ENCODE peak calls at places on chromosomes 16 and 17, in nine cellular contexts. M, H, X, J, S, D, G, C and Y are unnamed samples. For H3K9me3, the result is how much of the 10 kb centered on the place peaks cover.

GRCh38 chr17:39231091-39231561 is 5.4 kb upstream of the STAC2 start:
- DNase-seq in M (no peak), H (no peak), X (no peak), J (no peak), S (no peak), D (no peak), G (no peak), C (no peak), Y (no peak)

GRCh38 chr16:20611975-20612471 is 35.9 kb upstream of the ACSM2B start:
- DNase-seq in M (no peak), H (no peak), X (no peak), J (no peak), S (no peak), D (no peak), G (no peak), C (no peak), Y (no peak)

GRCh38 chr17:81520021-81520894 is 7.7 kb upstream of the ACTG1 start:
- DNase-seq in M (peak), H (no peak), X (no peak), J (no peak), S (no peak), D (no peak), G (no peak), C (no peak), Y (no peak)

GRCh38 chr17:28193241-28193640 is 125.8 kb upstream of the TMEM97 start:
- DNase-seq in M (no peak), H (no peak), X (no peak), J (no peak), S (no peak), D (no peak), G (no peak), C (no peak), Y (no peak)

GRCh38 chr17:37490022-37490587 is 414 bp downstream of the DUSP14 start:
- DNase-seq in M (peak), H (peak), X (peak), J (peak), S (no peak), D (no peak), G (peak), C (peak), Y (peak)

GRCh38 chr16:21940570-21940969 is 12.6 kb upstream of the UQCRC2 start:
- DNase-seq in M (no peak), H (no peak), X (no peak), J (no peak), S (no peak), D (no peak), G (no peak), C (no peak), Y (no peak)

GRCh38 chr16:13307255-13307654 is 405.9 kb downstream of the SHISA9 start:
- DNase-seq in M (no peak), H (peak), X (peak), J (no peak), S (no peak), D (peak), G (peak), C (no peak), Y (no peak)

GRCh38 chr17:58284613-58285421 is 4.1 kb upstream of the MPO start:
- DNase-seq in M (peak), H (no peak), X (no peak), J (peak), S (no peak), D (peak), G (no peak), C (no peak), Y (no peak)

GRCh38 chr17:58531661-58532554 is 17.5 kb upstream of the MTMR4 start:
- DNase-seq in M (peak), H (peak), X (peak), J (peak), S (peak), D (no peak), G (peak), C (no peak), Y (peak)

GRCh38 chr16:17359778-17360177 is 111.0 kb downstream of the XYLT1 start:
- DNase-seq in M (no peak), H (peak), X (peak), J (no peak), S (no peak), D (no peak), G (no peak), C (no peak), Y (no peak)

GRCh38 chr17:34235389-34236028 is 19.6 kb upstream of the CCL2 start:
- DNase-seq in M (peak), H (peak), X (peak), J (no peak), S (no peak), D (no peak), G (no peak), C (no peak), Y (no peak)

GRCh38 chr16:46763147-46763546 is 15.0 kb upstream of the MYLK3 start:
- DNase-seq in M (no peak), H (no peak), X (peak), J (no peak), S (no peak), D (no peak), G (no peak), C (no peak), Y (no peak)

GRCh38 chr17:14760719-14761425 is 460.0 kb downstream of the HS3ST3B1 start:
- DNase-seq in M (no peak), H (peak), X (no peak), J (no peak), S (no peak), D (no peak), G (no peak), C (peak), Y (no peak)

GRCh38 chr16:76571755-76572154 is 294.6 kb downstream of the CNTNAP4 start:
- DNase-seq in M (no peak), H (no peak), X (no peak), J (no peak), S (no peak), D (no peak), G (no peak), C (no peak), Y (no peak)

GRCh38 chr16:57024894-57025680 is 35.7 kb downstream of the NLRC5 start:
- DNase-seq in M (no peak), H (no peak), X (no peak), J (no peak), S (no peak), D (no peak), G (no peak), C (no peak), Y (no peak)

GRCh38 chr17:6172642-6173330 is 102.6 kb downstream of the WSCD1 start:
- DNase-seq in M (peak), H (no peak), X (no peak), J (no peak), S (no peak), D (no peak), G (no peak), C (no peak), Y (no peak)

GRCh38 chr16:78428193-78428592 is 328.7 kb downstream of the WWOX start:
- DNase-seq in M (no peak), H (no peak), X (no peak), J (no peak), S (peak), D (no peak), G (no peak), C (no peak), Y (no peak)

GRCh38 chr16:50234771-50235556 is 31.4 kb upstream of the ADCY7 start:
- DNase-seq in M (no peak), H (peak), X (peak), J (no peak), S (no peak), D (no peak), G (no peak), C (no peak), Y (no peak)

GRCh38 chr16:77496934-77497333 is 62.1 kb upstream of the ADAMTS18 start:
- DNase-seq in M (no peak), H (peak), X (peak), J (no peak), S (no peak), D (no peak), G (no peak), C (no peak), Y (no peak)

GRCh38 chr17:78723001-78723796 is 58.9 kb downstream of the CYTH1 start:
- DNase-seq in M (peak), H (peak), X (peak), J (peak), S (no peak), D (peak), G (no peak), C (no peak), Y (peak)

GRCh38 chr16:56729736-56730662 is at the start of gene NUP93:
- DNase-seq in M (peak), H (peak), X (peak), J (peak), S (peak), D (no peak), G (peak), C (peak), Y (peak)

GRCh38 chr17:57890857-57891232 is 41.0 kb upstream of the MRPS23 start:
- DNase-seq in M (no peak), H (no peak), X (no peak), J (no peak), S (no peak), D (no peak), G (no peak), C (no peak), Y (no peak)

GRCh38 chr16:8862309-8863130 is 6.3 kb downstream of the CARHSP1 start:
- DNase-seq in M (no peak), H (no peak), X (no peak), J (no peak), S (no peak), D (no peak), G (no peak), C (no peak), Y (no peak)

GRCh38 chr16:4021070-4021779 is 95.0 kb downstream of the ADCY9 start:
- DNase-seq in M (no peak), H (peak), X (no peak), J (no peak), S (no peak), D (no peak), G (peak), C (peak), Y (no peak)

GRCh38 chr16:65725156-65725845 is 603.4 kb upstream of the CDH11 start:
- DNase-seq in M (no peak), H (peak), X (peak), J (no peak), S (no peak), D (no peak), G (no peak), C (no peak), Y (no peak)

GRCh38 chr16:4850211-4850610 is 2.9 kb downstream of the UBN1 start:
- DNase-seq in M (no peak), H (peak), X (peak), J (no peak), S (peak), D (no peak), G (no peak), C (no peak), Y (no peak)

GRCh38 chr16:84357191-84357651 is 11.1 kb upstream of the ATP2C2 start:
- DNase-seq in M (no peak), H (peak), X (peak), J (no peak), S (no peak), D (no peak), G (peak), C (no peak), Y (no peak)

GRCh38 chr17:82384051-82384729 is 12.6 kb downstream of the UTS2R start:
- DNase-seq in M (peak), H (no peak), X (no peak), J (no peak), S (no peak), D (no peak), G (no peak), C (peak), Y (no peak)

GRCh38 chr17:78488867-78489634 is 88.1 kb downstream of the DNAH17 start:
- DNase-seq in M (no peak), H (peak), X (no peak), J (no peak), S (no peak), D (no peak), G (no peak), C (no peak), Y (no peak)

GRCh38 chr16:66266436-66267286 is 99.8 kb upstream of the CDH5 start:
- DNase-seq in M (peak), H (peak), X (peak), J (peak), S (no peak), D (no peak), G (no peak), C (no peak), Y (no peak)

GRCh38 chr16:88413231-88413630 is 30.5 kb downstream of the ZNF469 start:
- DNase-seq in M (no peak), H (no peak), X (no peak), J (no peak), S (no peak), D (no peak), G (no peak), C (no peak), Y (no peak)

GRCh38 chr16:85485379-85485778 is 127.7 kb upstream of the GSE1 start:
- DNase-seq in M (peak), H (no peak), X (no peak), J (no peak), S (no peak), D (no peak), G (no peak), C (no peak), Y (no peak)

GRCh38 chr16:80460004-80460403 is 80.8 kb upstream of the DYNLRB2 start:
- DNase-seq in M (no peak), H (peak), X (peak), J (no peak), S (no peak), D (no peak), G (no peak), C (no peak), Y (no peak)

GRCh38 chr17:1412185-1413110 is 12.4 kb upstream of the YWHAE start:
- DNase-seq in M (no peak), H (no peak), X (peak), J (no peak), S (no peak), D (no peak), G (peak), C (peak), Y (no peak)

GRCh38 chr17:14359251-14359939 is 58.5 kb downstream of the HS3ST3B1 start:
- DNase-seq in M (no peak), H (peak), X (no peak), J (no peak), S (no peak), D (no peak), G (no peak), C (peak), Y (no peak)

GRCh38 chr16:4935231-4935855 is 1.6 kb downstream of the PPL start:
- DNase-seq in M (no peak), H (peak), X (no peak), J (no peak), S (no peak), D (no peak), G (peak), C (no peak), Y (no peak)

GRCh38 chr17:30218689-30219266 is 16.7 kb downstream of the SLC6A4 start:
- DNase-seq in M (no peak), H (no peak), X (no peak), J (no peak), S (no peak), D (no peak), G (no peak), C (no peak), Y (no peak)

GRCh38 chr16:11402745-11403533 is 57.7 kb downstream of the RMI2 start:
- DNase-seq in M (no peak), H (no peak), X (no peak), J (no peak), S (no peak), D (no peak), G (no peak), C (no peak), Y (no peak)

DNA sequence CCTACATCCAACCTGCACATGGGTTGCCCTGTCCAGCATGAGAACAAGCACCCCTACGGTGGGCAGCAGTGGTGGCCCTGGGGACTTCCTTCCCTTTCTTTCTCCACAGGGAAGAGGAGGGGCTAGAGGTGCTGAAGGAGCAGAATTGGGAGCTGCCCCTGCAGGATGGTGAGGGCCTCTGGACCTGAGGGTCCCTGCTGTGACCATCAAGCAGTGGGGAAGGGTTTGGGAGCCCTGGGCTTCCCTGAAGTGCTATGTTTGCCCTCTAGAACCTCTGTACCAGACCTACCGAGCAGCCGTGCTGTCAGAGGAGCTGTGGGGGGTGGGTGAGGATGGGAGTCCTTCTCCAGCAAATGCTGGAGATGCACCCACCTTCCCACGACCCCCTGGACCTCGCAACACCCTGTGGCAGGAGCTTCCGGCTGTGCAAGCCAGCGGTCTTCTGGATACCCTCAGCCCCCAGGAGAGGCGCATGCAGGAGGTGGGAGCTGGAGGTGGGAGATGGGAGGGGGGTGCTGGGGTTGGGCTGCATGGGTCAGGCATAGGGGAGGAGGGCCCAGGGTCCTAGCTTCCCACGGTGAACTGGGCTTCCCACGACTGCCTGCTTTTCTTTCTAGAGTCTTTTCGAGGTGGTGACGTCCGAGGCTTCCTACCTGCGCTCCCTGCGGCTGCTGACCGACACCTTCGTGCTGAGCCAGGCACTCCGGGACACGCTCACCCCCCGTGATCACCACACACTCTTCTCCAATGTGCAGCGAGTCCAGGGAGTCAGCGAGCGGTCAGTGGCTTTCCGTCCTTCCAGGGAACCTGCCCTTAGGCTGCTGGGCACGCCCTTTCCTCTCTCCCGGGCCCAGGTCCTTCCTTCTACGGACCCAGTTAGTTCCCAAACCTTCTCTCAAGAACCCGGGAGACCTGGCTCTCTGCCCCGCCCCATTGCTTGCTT is 5.0 kb downstream of the ARHGEF15 start:
- DNase-seq in M (peak), H (peak), X (no peak), J (no peak), S (no peak), D (no peak), G (peak), C (no peak), Y (no peak)
- TF ChIP-seq EZH2 in M (no peak), H (peak), X (peak), J (no peak), S (no peak), D (no peak), G (no peak), C (no peak), Y (no peak)

GRCh38 chr16:35203636-35204035 is 1744.2 kb downstream of the TP53TG3F start:
- DNase-seq in M (no peak), H (no peak), X (no peak), J (no peak), S (no peak), D (no peak), G (no peak), C (no peak), Y (no peak)
- H3K9me3 ChIP-seq in M (under half), H (under half), X (under half), J (under half), S (under half), D (under half), G (under half), C (half or more), Y (under half)

GRCh38 chr16:89466920-89467319 is 23.4 kb downstream of the ANKRD11 start:
- DNase-seq in M (no peak), H (no peak), X (no peak), J (no peak), S (no peak), D (no peak), G (no peak), C (no peak), Y (no peak)
- H3K27ac ChIP-seq in M (peak), H (no peak), X (no peak), J (no peak), S (no peak), D (no peak), G (no peak), C (no peak), Y (no peak)

DNA sequence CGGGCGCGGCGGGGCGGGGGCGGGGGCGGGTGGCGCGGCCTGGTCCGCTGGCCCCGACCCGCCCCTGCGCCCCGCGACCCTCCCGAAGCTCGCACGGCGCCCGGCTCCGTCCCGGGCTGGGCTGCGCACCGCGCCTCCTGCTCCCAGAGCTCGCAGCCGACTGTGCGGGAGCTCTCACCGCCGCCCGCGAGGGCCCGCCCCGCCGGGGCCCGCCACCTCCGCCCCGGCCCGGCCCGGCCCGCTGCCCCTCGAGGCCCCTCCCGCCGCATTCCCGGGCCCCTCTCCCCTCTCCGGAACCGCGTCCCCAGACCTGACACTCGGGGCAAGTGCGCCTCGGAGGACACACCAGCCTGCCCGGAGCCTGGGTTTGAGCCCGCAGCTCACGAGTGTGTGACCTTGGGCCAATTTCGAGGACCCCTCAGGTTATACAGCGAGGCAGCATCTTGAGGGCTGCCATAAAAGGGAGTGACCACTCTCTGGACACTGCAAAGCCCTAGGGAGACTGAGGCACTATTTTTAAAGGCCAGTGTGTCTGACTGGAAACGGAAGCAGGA is 1.9 kb upstream of the GRIN2C start:
- DNase-seq in M (no peak), H (peak), X (no peak), J (no peak), S (no peak), D (no peak), G (no peak), C (no peak), Y (no peak)
- TF ChIP-seq EZH2 in M (peak), H (no peak), X (peak), J (no peak), S (no peak), D (no peak), G (no peak), C (no peak), Y (no peak)

DNA sequence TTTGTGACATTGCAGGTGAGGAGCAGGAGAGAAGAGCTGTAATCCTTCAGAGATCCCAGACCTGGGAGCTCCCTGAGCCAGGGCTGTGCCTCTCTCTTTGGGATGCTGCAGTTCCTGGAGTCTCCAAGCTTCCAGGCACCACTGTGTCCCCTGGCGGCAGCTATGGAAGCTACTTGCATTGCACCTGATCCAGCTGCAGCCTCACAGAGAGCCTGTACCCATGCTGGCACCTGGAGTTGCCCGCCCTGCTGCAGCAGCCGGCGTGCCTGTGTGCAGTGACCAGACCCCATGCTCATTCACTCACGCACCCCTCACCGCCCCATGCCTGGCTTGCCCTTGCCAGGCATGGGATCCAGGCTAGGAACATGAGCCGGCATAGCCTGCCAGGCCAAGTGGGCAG is 51.8 kb upstream of the MED9 start:
- DNase-seq in M (no peak), H (no peak), X (no peak), J (no peak), S (no peak), D (no peak), G (no peak), C (no peak), Y (no peak)
- H3K9me3 ChIP-seq in M (under half), H (under half), X (under half), J (under half), S (under half), D (under half), G (under half), C (under half), Y (under half)

GRCh38 chr17:70338946-70339354 is 169.6 kb downstream of the KCNJ2 start:
- DNase-seq in M (no peak), H (no peak), X (no peak), J (no peak), S (no peak), D (no peak), G (no peak), C (no peak), Y (no peak)
- H3K27ac ChIP-seq in M (no peak), H (no peak), X (no peak), J (no peak), S (no peak), D (no peak), G (no peak), C (no peak), Y (no peak)

DNA sequence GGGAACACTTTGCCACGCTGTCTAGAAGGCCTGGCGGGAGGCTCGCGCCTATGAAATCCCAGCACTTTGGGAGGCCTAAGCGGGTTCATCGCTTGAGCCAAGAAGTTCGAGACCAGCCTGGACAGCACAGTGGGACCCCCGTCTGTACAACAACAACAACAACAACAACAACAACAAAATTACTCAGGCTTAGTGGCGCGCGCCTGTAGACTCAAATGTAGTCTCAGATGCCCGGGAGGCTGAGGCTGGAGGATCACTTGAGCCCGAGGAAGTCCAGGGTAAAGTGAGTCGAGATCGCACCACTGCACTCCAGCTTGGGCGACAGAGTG is 297 bp upstream of the SLFN13 start:
- DNase-seq in M (peak), H (no peak), X (no peak), J (no peak), S (no peak), D (no peak), G (no peak), C (no peak), Y (no peak)
- TF ChIP-seq EZH2 in M (peak), H (no peak), X (peak), J (no peak), S (no peak), D (no peak), G (no peak), C (no peak), Y (no peak)